ENCODE peak calls at places on chromosomes 7 and 10, in four cellular contexts. M is A549, T is H1, V is GM12878. N is an unnamed sample.

GRCh38 chr7:47783456-47784240 is 164.6 kb downstream of the PKD1L1 start:
- DNase-seq in V (no peak), M (peak), T (no peak), N (peak)

GRCh38 chr10:29181936-29182335 is 106.9 kb upstream of the LYZL1 start:
- DNase-seq in V (no peak), M (no peak), T (no peak), N (no peak)

GRCh38 chr7:138934401-138934800 is 46.8 kb downstream of the KIAA1549 start:
- DNase-seq in V (no peak), T (peak), M (no peak), N (no peak)

GRCh38 chr7:131174391-131174790 is 153.3 kb upstream of the MKLN1 start:
- DNase-seq in V (no peak), M (no peak), T (no peak), N (no peak)

GRCh38 chr7:118473271-118473670 is 248.8 kb downstream of the ANKRD7 start:
- DNase-seq in V (no peak), T (no peak), M (no peak), N (no peak)

GRCh38 chr7:150968698-150969482 is 9.2 kb downstream of the KCNH2 start:
- DNase-seq in T (no peak), V (no peak), M (no peak), N (no peak)

GRCh38 chr10:64731016-64731415 is 1209.8 kb downstream of the REEP3 start:
- DNase-seq in T (no peak), M (no peak), V (no peak), N (no peak)

GRCh38 chr7:78642751-78643150 is 810.7 kb downstream of the MAGI2 start:
- DNase-seq in M (no peak), V (no peak), T (no peak), N (no peak)

GRCh38 chr7:131773413-131773812 is 217.0 kb upstream of the PODXL start:
- DNase-seq in M (no peak), T (no peak), V (no peak), N (no peak)

GRCh38 chr7:108136191-108136581 is 6.0 kb upstream of the LAMB4 start:
- DNase-seq in V (no peak), M (no peak), T (no peak), N (no peak)

GRCh38 chr7:2870471-2870941 is 26.4 kb upstream of the GNA12 start:
- DNase-seq in M (no peak), V (no peak), T (no peak), N (no peak)

GRCh38 chr10:53597835-53598251 is 825.3 kb upstream of the MBL2 start:
- DNase-seq in T (no peak), V (no peak), M (no peak), N (no peak)

GRCh38 chr10:12448729-12449391 is 99.5 kb downstream of the CAMK1D start:
- DNase-seq in M (peak), T (no peak), V (peak), N (no peak)
- TF ChIP-seq CEBPB in M (no peak), T (no peak), V (peak), N (no peak)

DNA sequence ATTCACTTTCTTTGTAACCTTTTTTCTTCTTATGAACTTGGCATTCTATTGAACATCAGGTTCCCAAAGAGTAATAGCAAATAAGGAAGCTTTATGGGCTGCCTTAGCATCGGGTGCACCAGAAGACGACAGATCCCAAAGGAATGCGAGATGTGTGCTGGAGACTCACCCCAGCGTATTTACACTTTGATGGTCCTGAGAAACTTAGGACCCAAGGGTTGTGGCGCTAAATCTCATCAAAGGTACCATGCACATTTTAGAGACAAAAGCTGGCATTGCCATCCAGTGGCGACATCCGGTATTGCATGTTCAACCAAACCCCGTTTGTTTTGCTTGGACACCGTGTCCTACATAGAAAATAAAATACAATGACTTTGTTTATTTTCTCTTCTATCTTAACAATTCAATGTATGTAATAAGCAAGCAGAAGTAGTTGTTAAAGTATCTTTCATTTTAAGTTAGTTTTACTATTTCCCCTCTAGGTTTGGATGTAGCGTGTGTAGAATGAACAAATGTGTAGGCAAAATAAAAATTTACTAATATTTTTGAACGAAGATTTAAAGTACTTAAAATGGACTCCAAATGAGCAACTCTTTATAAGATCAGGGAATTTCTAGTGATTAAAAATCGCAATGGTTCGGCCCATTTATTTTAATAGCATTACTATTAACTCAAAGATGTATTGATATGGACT is 1154.8 kb downstream of the GATA3 start:
- DNase-seq in T (peak), M (peak), V (peak), N (peak)
- TF ChIP-seq HDAC2 in T (no peak), M (no peak), V (no peak), N (no peak)

GRCh38 chr10:48502791-48503190 is 102.1 kb downstream of the ARHGAP22 start:
- DNase-seq in M (no peak), V (no peak), T (peak), N (no peak)

GRCh38 chr10:48498940-48499510 is 105.8 kb downstream of the ARHGAP22 start:
- DNase-seq in T (peak), M (no peak), V (no peak), N (no peak)

GRCh38 chr10:48501806-48502771 is 102.8 kb downstream of the ARHGAP22 start:
- DNase-seq in T (peak), V (peak), M (no peak), N (no peak)

GRCh38 chr10:48503293-48503911 is 101.5 kb downstream of the ARHGAP22 start:
- DNase-seq in M (no peak), T (peak), V (no peak), N (no peak)

GRCh38 chr10:48501226-48501625 is 103.6 kb downstream of the ARHGAP22 start:
- DNase-seq in V (no peak), T (no peak), M (no peak), N (no peak)
- TF ChIP-seq CEBPB in V (no peak), T (no peak), M (no peak), N (no peak)

GRCh38 chr10:71580415-71580814 is 139.2 kb downstream of the C10orf105 start:
- DNase-seq in T (no peak), M (no peak), V (no peak), N (no peak)
- TF ChIP-seq HDAC2 in T (no peak), M (no peak), V (no peak), N (no peak)

DNA sequence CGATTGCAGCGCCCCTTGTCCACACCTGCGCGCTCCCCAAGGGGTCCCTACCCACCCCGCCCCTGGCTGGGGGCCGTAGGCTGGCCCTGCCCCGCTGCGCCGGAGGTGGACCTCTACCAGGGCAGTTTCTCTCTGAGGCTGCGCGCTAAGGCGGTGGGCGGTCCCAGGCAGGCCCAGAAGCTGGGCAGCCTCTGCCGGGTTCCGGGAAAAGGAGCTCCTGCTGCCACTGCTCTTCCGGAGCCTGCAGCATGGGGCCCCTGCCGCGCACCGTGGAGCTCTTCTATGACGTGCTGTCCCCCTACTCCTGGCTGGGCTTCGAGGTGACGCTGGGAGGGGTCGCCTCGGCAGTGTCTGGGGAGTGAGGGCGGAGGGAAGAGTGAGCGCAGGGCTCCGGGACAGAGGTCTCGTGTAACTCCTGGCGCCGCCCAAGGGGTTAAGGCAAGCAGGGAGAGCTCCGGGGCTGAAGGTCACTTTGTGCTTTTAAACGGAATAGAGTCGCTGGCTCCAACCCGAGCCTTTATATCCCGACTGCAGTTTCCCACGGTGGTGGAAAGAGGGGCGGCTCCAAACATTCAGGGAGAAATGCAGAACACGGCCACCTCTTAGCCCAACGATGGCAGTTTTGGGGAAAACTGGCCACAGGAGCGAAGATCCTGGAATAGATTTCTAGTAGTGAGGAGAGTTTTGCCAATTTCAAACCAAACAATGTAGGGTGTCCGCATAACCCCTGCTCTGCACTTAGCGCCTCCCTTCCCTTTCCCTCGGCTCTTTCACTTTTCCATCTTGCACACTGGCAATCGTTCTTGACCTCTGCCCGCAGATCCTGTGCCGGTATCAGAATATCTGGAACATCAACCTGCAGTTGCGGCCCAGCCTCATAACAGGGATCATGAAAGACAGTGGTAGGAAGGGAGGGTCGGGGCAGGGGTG is at the start of gene GSTK1:
- DNase-seq in V (peak), M (peak), T (peak), N (peak)
- TF ChIP-seq CEBPB in V (no peak), M (no peak), T (no peak), N (no peak)

GRCh38 chr7:88146611-88147010 is 73.2 kb downstream of the SRI start:
- DNase-seq in M (no peak), V (no peak), T (no peak), N (no peak)

GRCh38 chr7:88141479-88141878 is 78.4 kb downstream of the SRI start:
- DNase-seq in M (no peak), V (no peak), T (no peak), N (no peak)

GRCh38 chr7:88141025-88141424 is 78.8 kb downstream of the SRI start:
- DNase-seq in M (no peak), T (no peak), V (no peak), N (no peak)

GRCh38 chr7:88147341-88147740 is 72.5 kb downstream of the SRI start:
- DNase-seq in T (no peak), V (no peak), M (no peak), N (no peak)

GRCh38 chr7:88141953-88142352 is 77.9 kb downstream of the SRI start:
- DNase-seq in T (no peak), V (no peak), M (no peak), N (no peak)
- TF ChIP-seq HDAC2 in T (no peak), V (no peak), M (no peak), N (no peak)

DNA sequence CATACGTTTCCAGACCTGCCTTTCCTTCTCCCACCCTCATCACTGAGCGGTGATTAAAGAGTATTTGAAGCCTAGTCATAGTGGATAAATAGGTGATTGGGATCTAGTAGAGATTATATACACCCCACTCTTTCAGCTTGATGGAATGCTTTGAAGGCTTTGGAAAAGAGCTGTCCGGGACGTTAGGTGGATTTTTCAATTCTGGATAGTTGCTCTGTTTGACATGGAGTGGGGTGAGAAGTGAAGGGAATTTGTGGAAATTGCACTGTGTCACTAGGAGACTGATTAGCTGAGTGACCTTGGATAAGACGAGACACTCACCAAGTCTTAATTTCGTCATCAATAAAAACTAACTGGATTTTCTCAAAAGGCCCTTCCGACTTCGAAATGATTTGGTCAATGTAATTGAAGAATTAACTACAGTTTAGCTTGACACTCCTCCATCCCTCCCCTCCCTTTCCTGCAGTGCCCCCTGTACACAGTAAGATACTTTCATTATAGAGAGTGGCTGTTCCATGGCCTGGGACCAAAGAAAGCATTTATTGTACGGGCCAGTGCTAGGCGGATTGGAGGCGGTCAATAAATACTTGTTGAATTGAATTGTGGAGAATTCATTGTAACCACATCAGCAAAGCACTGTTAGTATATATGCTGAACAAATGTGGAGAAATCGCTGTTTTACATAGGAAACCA is 959 bp downstream of the ZKSCAN1 start:
- DNase-seq in M (no peak), T (no peak), V (no peak), N (peak)
- TF ChIP-seq CEBPB in M (no peak), T (no peak), V (no peak), N (no peak)

GRCh38 chr10:24642921-24643678 is 80.6 kb downstream of the ARHGAP21 start:
- DNase-seq in V (peak), M (peak), T (no peak), N (peak)
- TF ChIP-seq HDAC2 in V (no peak), M (no peak), T (no peak), N (peak)

GRCh38 chr10:88270871-88271713 is 312.0 kb downstream of the RNLS start:
- DNase-seq in V (peak), T (no peak), M (no peak), N (no peak)
- TF ChIP-seq CEBPB in V (peak), T (no peak), M (no peak), N (no peak)

N was measured in HepG2.